ENCODE peak calls at places on chromosomes 12 and 14, in six cellular contexts. One of them, this sample, is unnamed.
A peak's percentile ranks its signal among the peaks of the same experiment; 100 is the strongest.

GRCh38 chr12:123845881-123846280 is 83.8 kb downstream of the DNAH10 start:
- DNase-seq in body of pancreas: no peak
- DNase-seq in NCI-H226: no peak
- DNase-seq in globus pallidus: no peak
- DNase-seq in GM12892: no peak
- DNase-seq in GM03348: no peak
- DNase-seq in this sample: no peak

GRCh38 chr12:32860182-32860581 is 36.4 kb downstream of the PKP2 start:
- DNase-seq in body of pancreas: no peak
- DNase-seq in NCI-H226: peak; percentile 9
- DNase-seq in globus pallidus: no peak
- DNase-seq in GM12892: no peak
- DNase-seq in GM03348: no peak
- DNase-seq in this sample: no peak

GRCh38 chr14:50599700-50600444 is 39.9 kb downstream of the ATL1 start:
- DNase-seq in body of pancreas: no peak
- DNase-seq in NCI-H226: no peak
- DNase-seq in globus pallidus: peak; percentile 82
- DNase-seq in GM12892: no peak
- DNase-seq in GM03348: peak; percentile 44
- DNase-seq in this sample: no peak

GRCh38 chr12:80293347-80293746 is 150.7 kb upstream of the PTPRQ start:
- DNase-seq in body of pancreas: no peak
- DNase-seq in NCI-H226: no peak
- DNase-seq in globus pallidus: no peak
- DNase-seq in GM12892: peak; percentile 4
- DNase-seq in GM03348: no peak
- DNase-seq in this sample: no peak

GRCh38 chr12:115611477-115611876 is 666.0 kb downstream of the MED13L start:
- DNase-seq in body of pancreas: no peak
- DNase-seq in NCI-H226: no peak
- DNase-seq in globus pallidus: no peak
- DNase-seq in GM12892: no peak
- DNase-seq in GM03348: no peak
- DNase-seq in this sample: no peak

GRCh38 chr12:53300187-53300586 is 692 bp downstream of the MYG1 start:
- DNase-seq in body of pancreas: no peak
- DNase-seq in NCI-H226: peak; percentile 52
- DNase-seq in globus pallidus: no peak
- DNase-seq in GM12892: no peak
- DNase-seq in GM03348: peak; percentile 61
- DNase-seq in this sample: no peak

GRCh38 chr12:12523229-12523628 is 39.4 kb downstream of the DUSP16 start:
- DNase-seq in body of pancreas: no peak
- DNase-seq in NCI-H226: no peak
- DNase-seq in globus pallidus: no peak
- DNase-seq in GM12892: no peak
- DNase-seq in GM03348: no peak
- DNase-seq in this sample: no peak

GRCh38 chr14:100729982-100730381 is 3.3 kb downstream of the DLK1 start:
- DNase-seq in body of pancreas: no peak
- DNase-seq in NCI-H226: no peak
- DNase-seq in globus pallidus: no peak
- DNase-seq in GM12892: no peak
- DNase-seq in GM03348: no peak
- DNase-seq in this sample: no peak

GRCh38 chr12:23895792-23896218 is 53.7 kb downstream of the SOX5 start:
- DNase-seq in body of pancreas: no peak
- DNase-seq in NCI-H226: no peak
- DNase-seq in globus pallidus: peak; percentile 53
- DNase-seq in GM12892: no peak
- DNase-seq in GM03348: no peak
- DNase-seq in this sample: no peak

GRCh38 chr12:14564336-14564959 is 3.2 kb downstream of the PLBD1 start:
- DNase-seq in body of pancreas: no peak
- DNase-seq in NCI-H226: no peak
- DNase-seq in globus pallidus: no peak
- DNase-seq in GM12892: no peak
- DNase-seq in GM03348: no peak
- DNase-seq in this sample: no peak

GRCh38 chr12:50507930-50508329 is 3.1 kb downstream of the DIP2B start:
- DNase-seq in body of pancreas: no peak
- DNase-seq in NCI-H226: no peak
- DNase-seq in globus pallidus: peak; percentile 56
- DNase-seq in GM12892: no peak
- DNase-seq in GM03348: no peak
- DNase-seq in this sample: no peak

GRCh38 chr14:60346706-60347105 is 97.7 kb downstream of the PPM1A start:
- DNase-seq in body of pancreas: no peak
- DNase-seq in NCI-H226: no peak
- DNase-seq in globus pallidus: no peak
- DNase-seq in GM12892: no peak
- DNase-seq in GM03348: no peak
- DNase-seq in this sample: no peak

GRCh38 chr12:53268637-53269562 is 801 bp downstream of the ESPL1 start:
- DNase-seq in body of pancreas: no peak
- DNase-seq in NCI-H226: no peak
- DNase-seq in globus pallidus: no peak
- DNase-seq in GM12892: no peak
- DNase-seq in GM03348: peak; percentile 22
- DNase-seq in this sample: no peak

GRCh38 chr14:91387135-91387849 is 30.3 kb downstream of the CCDC88C start:
- DNase-seq in body of pancreas: no peak
- DNase-seq in NCI-H226: peak; percentile 39
- DNase-seq in globus pallidus: no peak
- DNase-seq in GM12892: no peak
- DNase-seq in GM03348: peak; percentile 30
- DNase-seq in this sample: no peak

GRCh38 chr14:69316449-69317391 is 56.8 kb downstream of the GALNT16 start:
- DNase-seq in body of pancreas: peak; percentile 32
- DNase-seq in NCI-H226: peak; percentile 99
- DNase-seq in globus pallidus: no peak
- DNase-seq in GM12892: no peak
- DNase-seq in GM03348: peak; percentile 98
- DNase-seq in this sample: peak; percentile 54

GRCh38 chr14:70891741-70892140 is 15.5 kb upstream of the PCNX1 start:
- DNase-seq in body of pancreas: no peak
- DNase-seq in NCI-H226: peak; percentile 65
- DNase-seq in globus pallidus: no peak
- DNase-seq in GM12892: no peak
- DNase-seq in GM03348: no peak
- DNase-seq in this sample: no peak

GRCh38 chr12:1662761-1663439 is 28.0 kb upstream of the ADIPOR2 start:
- DNase-seq in body of pancreas: peak; percentile 76
- DNase-seq in NCI-H226: no peak
- DNase-seq in globus pallidus: no peak
- DNase-seq in GM12892: no peak
- DNase-seq in GM03348: peak; percentile 22
- DNase-seq in this sample: peak; percentile 84

GRCh38 chr12:41436076-41436475 is 248.0 kb downstream of the PDZRN4 start:
- DNase-seq in body of pancreas: no peak
- DNase-seq in NCI-H226: no peak
- DNase-seq in globus pallidus: no peak
- DNase-seq in GM12892: no peak
- DNase-seq in GM03348: no peak
- DNase-seq in this sample: no peak

GRCh38 chr14:103125098-103126070 is 2.1 kb downstream of the TNFAIP2 start:
- DNase-seq in body of pancreas: no peak
- DNase-seq in NCI-H226: no peak
- DNase-seq in globus pallidus: no peak
- DNase-seq in GM12892: peak; percentile 20
- DNase-seq in GM03348: no peak
- DNase-seq in this sample: no peak

GRCh38 chr12:125645724-125646123 is 580.5 kb downstream of the AACS start:
- DNase-seq in body of pancreas: no peak
- DNase-seq in NCI-H226: no peak
- DNase-seq in globus pallidus: no peak
- DNase-seq in GM12892: no peak
- DNase-seq in GM03348: no peak
- DNase-seq in this sample: no peak

GRCh38 chr14:64708148-64709004 is 4.2 kb downstream of the PLEKHG3 start:
- DNase-seq in body of pancreas: peak; percentile 82
- DNase-seq in NCI-H226: peak; percentile 88
- DNase-seq in globus pallidus: peak; percentile 71
- DNase-seq in GM12892: no peak
- DNase-seq in GM03348: no peak
- DNase-seq in this sample: no peak

GRCh38 chr14:23492618-23493272 is 23.2 kb downstream of the NGDN start:
- DNase-seq in body of pancreas: no peak
- DNase-seq in NCI-H226: no peak
- DNase-seq in globus pallidus: no peak
- DNase-seq in GM12892: no peak
- DNase-seq in GM03348: peak; percentile 35
- DNase-seq in this sample: no peak

GRCh38 chr14:104563742-104564615 is 15.6 kb upstream of the C14orf180 start:
- DNase-seq in body of pancreas: peak; percentile 75
- DNase-seq in NCI-H226: peak; percentile 49
- DNase-seq in globus pallidus: peak; percentile 51
- DNase-seq in GM12892: peak; percentile 89
- DNase-seq in GM03348: peak; percentile 90
- DNase-seq in this sample: peak; percentile 52

GRCh38 chr14:26204954-26205479 is 392.8 kb downstream of the NOVA1 start:
- DNase-seq in body of pancreas: peak; percentile 36
- DNase-seq in NCI-H226: no peak
- DNase-seq in globus pallidus: peak; percentile 30
- DNase-seq in GM12892: no peak
- DNase-seq in GM03348: peak; percentile 29
- DNase-seq in this sample: peak; percentile 28

GRCh38 chr12:65497645-65498044 is 219.2 kb downstream of the MSRB3 start:
- DNase-seq in body of pancreas: no peak
- DNase-seq in NCI-H226: no peak
- DNase-seq in globus pallidus: no peak
- DNase-seq in GM12892: no peak
- DNase-seq in GM03348: no peak
- DNase-seq in this sample: no peak

GRCh38 chr12:127803545-127803944 is 463.4 kb upstream of the TMEM132C start:
- DNase-seq in body of pancreas: no peak
- DNase-seq in NCI-H226: no peak
- DNase-seq in globus pallidus: peak; percentile 27
- DNase-seq in GM12892: no peak
- DNase-seq in GM03348: no peak
- DNase-seq in this sample: no peak

GRCh38 chr12:49050507-49051372 is 9.9 kb downstream of the KMT2D start:
- DNase-seq in body of pancreas: no peak
- DNase-seq in NCI-H226: no peak
- DNase-seq in globus pallidus: no peak
- DNase-seq in GM12892: peak; percentile 22
- DNase-seq in GM03348: no peak
- DNase-seq in this sample: no peak

GRCh38 chr14:104001003-104001402 is 58.7 kb upstream of the RD3L start:
- DNase-seq in body of pancreas: no peak
- DNase-seq in NCI-H226: no peak
- DNase-seq in globus pallidus: no peak
- DNase-seq in GM12892: no peak
- DNase-seq in GM03348: no peak
- DNase-seq in this sample: no peak

GRCh38 chr12:53961025-53961761 is 6.5 kb downstream of the HOXC12 start:
- DNase-seq in body of pancreas: no peak
- DNase-seq in NCI-H226: no peak
- DNase-seq in globus pallidus: no peak
- DNase-seq in GM12892: no peak
- DNase-seq in GM03348: no peak
- DNase-seq in this sample: no peak

GRCh38 chr12:31732926-31733548 is 4.2 kb upstream of the AMN1 start:
- DNase-seq in body of pancreas: peak; percentile 30
- DNase-seq in NCI-H226: peak; percentile 94
- DNase-seq in globus pallidus: no peak
- DNase-seq in GM12892: no peak
- DNase-seq in GM03348: peak; percentile 56
- DNase-seq in this sample: no peak

GRCh38 chr14:31561155-31561846 is at the start of gene NUBPL:
- DNase-seq in body of pancreas: peak; percentile 95
- DNase-seq in NCI-H226: peak; percentile 85
- DNase-seq in globus pallidus: peak; percentile 93
- DNase-seq in GM12892: peak; percentile 79
- DNase-seq in GM03348: peak; percentile 95
- DNase-seq in this sample: peak; percentile 95

GRCh38 chr14:105505101-105505500 is 14.1 kb downstream of the TEDC1 start:
- DNase-seq in body of pancreas: no peak
- DNase-seq in NCI-H226: no peak
- DNase-seq in globus pallidus: no peak
- DNase-seq in GM12892: peak; percentile 8
- DNase-seq in GM03348: no peak
- DNase-seq in this sample: no peak

GRCh38 chr14:67950386-67950785 is 130.8 kb downstream of the RAD51B start:
- DNase-seq in body of pancreas: no peak
- DNase-seq in NCI-H226: no peak
- DNase-seq in globus pallidus: no peak
- DNase-seq in GM12892: no peak
- DNase-seq in GM03348: no peak
- DNase-seq in this sample: no peak

GRCh38 chr14:91255026-91255695 is 10.7 kb upstream of the GPR68 start:
- DNase-seq in body of pancreas: no peak
- DNase-seq in NCI-H226: no peak
- DNase-seq in globus pallidus: no peak
- DNase-seq in GM12892: no peak
- DNase-seq in GM03348: peak; percentile 52
- DNase-seq in this sample: no peak

GRCh38 chr14:69712637-69713088 is 54.3 kb upstream of the SRSF5 start:
- DNase-seq in body of pancreas: peak; percentile 69
- DNase-seq in NCI-H226: no peak
- DNase-seq in globus pallidus: no peak
- DNase-seq in GM12892: no peak
- DNase-seq in GM03348: no peak
- DNase-seq in this sample: peak; percentile 83